ENCODE peak calls at places on chromosomes 6 and 20, in nine cellular contexts. U is tibial nerve, Q is cardiac muscle cell, W is HepG2, F is GM23338, N is upper lobe of right lung, I is ovary, K is Karpas-422, Z is BE2C. B is an unnamed sample.
A peak's percentile ranks its signal among the peaks of the same experiment; 100 is the strongest.

GRCh38 chr6:8743146-8743745 is 307.9 kb upstream of the SLC35B3 start:
- DNase-seq in K (no peak), Z (no peak), N (no peak), Q (no peak), I (no peak), F (no peak), W (peak; percentile 3), U (no peak), B (no peak)

GRCh38 chr6:31977816-31978431 is 3.9 kb upstream of the C4A start:
- DNase-seq in K (no peak), N (no peak), F (no peak), Z (no peak), W (no peak), U (no peak), I (peak; percentile 9), Q (no peak), B (no peak)

GRCh38 chr6:140879861-140880260 is 1252.9 kb upstream of the GJE1 start:
- DNase-seq in U (no peak), F (no peak), K (no peak), Q (no peak), I (no peak), N (no peak), Z (no peak), W (no peak), B (no peak)

GRCh38 chr6:22081709-22082108 is 215.1 kb downstream of the PRL start:
- DNase-seq in U (no peak), Q (no peak), I (no peak), W (no peak), Z (no peak), K (no peak), N (no peak), F (no peak), B (no peak)

GRCh38 chr6:151082079-151082478 is 157.7 kb upstream of the AKAP12 start:
- DNase-seq in Z (no peak), F (no peak), Q (no peak), U (no peak), N (no peak), I (no peak), W (peak; percentile 25), K (no peak), B (no peak)

GRCh38 chr6:44247338-44248302 is 719 bp downstream of the HSP90AB1 start:
- DNase-seq in K (peak; percentile 83), Q (peak; percentile 71), I (peak; percentile 76), W (peak; percentile 36), Z (peak; percentile 56), N (peak; percentile 90), F (peak; percentile 62), U (peak; percentile 64), B (peak; percentile 77)

GRCh38 chr6:109660526-109660925 is 30.5 kb downstream of the AK9 start:
- DNase-seq in I (no peak), F (no peak), Z (no peak), Q (no peak), W (no peak), U (no peak), N (no peak), K (no peak), B (no peak)

GRCh38 chr6:107132330-107132954 is 17.1 kb upstream of the BEND3 start:
- DNase-seq in N (no peak), I (peak; percentile 43), W (peak; percentile 46), U (no peak), F (peak; percentile 47), Z (peak; percentile 64), K (peak; percentile 81), Q (peak; percentile 46), B (no peak)

GRCh38 chr6:125486881-125487280 is 185.1 kb upstream of the HDDC2 start:
- DNase-seq in F (no peak), K (no peak), Q (no peak), U (no peak), Z (no peak), I (no peak), N (no peak), W (no peak), B (no peak)

GRCh38 chr6:79077680-79078056 is 386 bp downstream of the PHIP start:
- DNase-seq in U (no peak), Z (peak; percentile 52), K (peak; percentile 88), Q (peak; percentile 62), N (no peak), I (no peak), W (no peak), F (no peak), B (peak; percentile 60)

GRCh38 chr6:130778946-130779657 is 48.1 kb upstream of the SMLR1 start:
- DNase-seq in F (no peak), N (no peak), Z (no peak), K (no peak), Q (no peak), W (no peak), I (no peak), U (no peak), B (no peak)

GRCh38 chr6:72955666-72956065 is 269.6 kb downstream of the KHDC1L start:
- DNase-seq in W (no peak), F (no peak), N (no peak), U (no peak), Q (no peak), K (no peak), Z (no peak), I (no peak), B (no peak)

GRCh38 chr20:13271098-13271497 is 50.0 kb downstream of the ISM1 start:
- DNase-seq in N (no peak), F (no peak), K (no peak), Z (no peak), I (no peak), W (no peak), Q (no peak), U (no peak), B (no peak)

GRCh38 chr6:217048-217659 is 75.1 kb upstream of the DUSP22 start:
- DNase-seq in I (no peak), F (peak; percentile 84), Z (peak; percentile 57), K (peak; percentile 81), N (peak; percentile 63), Q (peak; percentile 15), W (peak; percentile 34), U (no peak), B (peak; percentile 60)

GRCh38 chr6:213284-213683 is 79.0 kb upstream of the DUSP22 start:
- DNase-seq in W (no peak), I (no peak), K (no peak), F (no peak), U (no peak), Z (no peak), N (no peak), Q (no peak), B (no peak)

GRCh38 chr6:214428-214827 is 77.9 kb upstream of the DUSP22 start:
- DNase-seq in K (no peak), Z (no peak), W (no peak), N (peak; percentile 44), F (no peak), U (no peak), I (no peak), Q (no peak), B (no peak)

GRCh38 chr6:218153-219018 is 73.9 kb upstream of the DUSP22 start:
- DNase-seq in N (peak; percentile 47), Q (no peak), I (no peak), U (no peak), F (no peak), Z (no peak), K (peak; percentile 55), W (no peak), B (no peak)

DNA sequence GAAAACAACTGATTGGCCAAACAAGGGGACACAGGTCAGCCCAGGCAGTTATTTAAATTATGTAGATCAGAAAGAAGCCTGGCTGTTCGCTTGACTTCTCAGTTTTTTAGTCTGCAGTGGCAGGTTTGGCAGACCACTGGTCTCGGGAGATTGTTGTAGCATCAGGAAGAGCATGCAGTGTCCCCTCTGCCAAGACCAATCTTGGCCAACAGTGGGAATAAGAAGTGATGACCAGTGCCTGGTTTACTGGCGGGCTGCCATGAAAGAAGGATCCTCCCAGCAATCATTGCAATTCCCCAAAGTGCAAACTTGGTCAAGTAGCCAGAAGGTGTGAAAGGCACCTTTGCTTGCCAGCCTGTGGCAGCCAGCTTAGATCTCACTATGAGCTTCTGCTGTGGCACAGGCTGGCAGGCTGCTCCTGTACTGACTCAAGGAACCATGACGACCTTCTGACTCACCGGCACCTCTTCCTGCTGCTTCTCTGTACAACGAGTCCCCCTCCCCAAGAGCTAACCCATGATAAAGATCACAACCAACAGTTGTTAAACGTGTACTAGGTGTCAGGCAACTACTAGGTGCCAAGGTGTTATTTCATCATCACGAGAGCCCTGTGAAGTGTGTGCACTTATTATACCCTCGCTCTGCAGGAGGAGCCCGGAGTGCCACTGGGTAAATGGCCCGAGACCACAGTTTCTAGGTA is 76.8 kb upstream of the DUSP22 start:
- DNase-seq in F (no peak), Q (no peak), Z (no peak), I (no peak), K (peak; percentile 31), W (no peak), U (no peak), N (peak; percentile 70), B (peak; percentile 79)
- H3K4me1 ChIP-seq in F (peaks cover 6% of the 10 kb centered on the region), Q (no peaks in the 10 kb centered on the region), Z (no peaks in the 10 kb centered on the region), I (no peaks in the 10 kb centered on the region), K (peaks cover 26% of the 10 kb centered on the region), W (peaks cover 20% of the 10 kb centered on the region), U (peaks cover 7% of the 10 kb centered on the region), N (peaks cover 6% of the 10 kb centered on the region), B (no peaks in the 10 kb centered on the region)

DNA sequence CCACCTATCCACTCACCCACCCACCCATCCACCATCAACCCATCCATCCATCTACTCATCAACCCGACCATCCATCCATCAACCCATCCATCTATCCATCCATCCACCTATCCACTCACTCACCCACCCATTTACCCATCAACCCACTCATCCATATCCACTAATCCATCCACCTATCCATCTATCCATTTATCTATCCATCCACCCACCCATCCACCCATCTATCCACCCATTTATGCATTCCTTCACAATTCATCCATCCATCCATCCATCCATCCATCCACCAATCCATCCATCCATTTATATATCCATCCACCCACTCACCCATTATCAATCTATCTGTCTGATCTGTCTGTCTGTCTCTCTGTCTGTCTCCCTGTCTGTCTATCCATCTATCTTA is 14.1 kb downstream of the BPIFB4 start:
- DNase-seq in Q (no peak), F (no peak), W (no peak), I (no peak), Z (no peak), N (no peak), K (no peak), U (no peak), B (no peak)
- H3K4me1 ChIP-seq in Q (no peaks in the 10 kb centered on the region), F (no peaks in the 10 kb centered on the region), W (peaks cover 6% of the 10 kb centered on the region), I (no peaks in the 10 kb centered on the region), Z (no peaks in the 10 kb centered on the region), N (no peaks in the 10 kb centered on the region), K (no peaks in the 10 kb centered on the region), U (peaks cover 18% of the 10 kb centered on the region), B (peaks cover 9% of the 10 kb centered on the region)

GRCh38 chr6:83065511-83066192 is at the start of gene UBE3D:
- DNase-seq in F (peak; percentile 89), W (peak; percentile 81), I (peak; percentile 91), Q (peak; percentile 95), U (peak; percentile 83), Z (peak; percentile 90), K (peak; percentile 95), N (peak; percentile 96), B (peak; percentile 98)
- H3K4me1 ChIP-seq in F (peaks cover 26% of the 10 kb centered on the region), W (peaks cover 30% of the 10 kb centered on the region), I (peaks cover 2% of the 10 kb centered on the region), Q (peaks cover 7% of the 10 kb centered on the region), U (peaks cover 49% of the 10 kb centered on the region), Z (no peaks in the 10 kb centered on the region), K (peaks cover 72% of the 10 kb centered on the region), N (peaks cover 29% of the 10 kb centered on the region), B (peaks cover 26% of the 10 kb centered on the region)

GRCh38 chr20:9520096-9520495 is 5.7 kb downstream of the LAMP5 start:
- DNase-seq in U (no peak), N (no peak), W (no peak), K (no peak), Q (no peak), Z (no peak), I (no peak), F (peak; percentile 30), B (no peak)
- H3K4me1 ChIP-seq in U (peaks cover 19% of the 10 kb centered on the region), N (peaks cover 15% of the 10 kb centered on the region), W (no peaks in the 10 kb centered on the region), K (no peaks in the 10 kb centered on the region), Q (peaks cover 10% of the 10 kb centered on the region), Z (peaks cover 6% of the 10 kb centered on the region), I (peaks cover 12% of the 10 kb centered on the region), F (peaks cover 54% of the 10 kb centered on the region), B (peaks cover 22% of the 10 kb centered on the region)